ENCODE peak calls at places on chromosome 1, in four cellular contexts. K is kidney, E is SJCRH30, X is suprapubic skin. Z is an unnamed sample.

GRCh38 chr1:71351438-71351837 is 270.6 kb upstream of the ZRANB2 start:
- DNase-seq in E (no peak), K (no peak), X (no peak), Z (no peak)

GRCh38 chr1:99886841-99887240 is 36.7 kb downstream of the AGL start:
- DNase-seq in E (no peak), X (no peak), K (no peak), Z (no peak)

GRCh38 chr1:59107516-59107915 is 189.4 kb upstream of the FGGY start:
- DNase-seq in K (peak; percentile 82), E (no peak), X (peak; percentile 73), Z (no peak)

GRCh38 chr1:32997381-32997891 is 32.8 kb upstream of the RNF19B start:
- DNase-seq in X (no peak), K (no peak), E (no peak), Z (no peak)

GRCh38 chr1:89547563-89548485 is 23.2 kb downstream of the LRRC8B start:
- DNase-seq in E (no peak), X (peak; percentile 63), K (no peak), Z (no peak)

GRCh38 chr1:85297538-85297854 is 21.1 kb upstream of the BCL10 start:
- DNase-seq in E (no peak), X (no peak), K (no peak), Z (no peak)

GRCh38 chr1:193285626-193286025 is 99.2 kb upstream of the B3GALT2 start:
- DNase-seq in X (no peak), E (no peak), K (no peak), Z (no peak)

GRCh38 chr1:95236784-95237575 is 3.0 kb downstream of the RWDD3 start:
- DNase-seq in X (no peak), K (no peak), E (no peak), Z (no peak)

GRCh38 chr1:154698320-154699096 is 90.5 kb upstream of the ADAR start:
- DNase-seq in X (no peak), K (no peak), E (peak; percentile 27), Z (no peak)

GRCh38 chr1:19033926-19034680 is 77.6 kb upstream of the IFFO2 start:
- DNase-seq in E (no peak), X (no peak), K (peak; percentile 69), Z (no peak)

GRCh38 chr1:209748620-209749019 is 7.2 kb upstream of the TRAF3IP3 start:
- DNase-seq in X (no peak), E (no peak), K (no peak), Z (no peak)

GRCh38 chr1:151779852-151780251 is 10.4 kb downstream of the TDRKH start:
- DNase-seq in E (no peak), X (no peak), K (no peak), Z (no peak)

GRCh38 chr1:100362821-100363466 is 10.6 kb downstream of the CDC14A start:
- DNase-seq in E (no peak), K (no peak), X (no peak), Z (peak; percentile 9)

GRCh38 chr1:30172757-30173156 is 550.6 kb downstream of the MATN1 start:
- DNase-seq in E (no peak), K (no peak), X (no peak), Z (no peak)

GRCh38 chr1:221327954-221328353 is 413.9 kb downstream of the DUSP10 start:
- DNase-seq in X (no peak), K (no peak), E (peak; percentile 76), Z (no peak)

GRCh38 chr1:109116286-109116685 is 2.4 kb downstream of the ELAPOR1 start:
- DNase-seq in E (no peak), K (no peak), X (no peak), Z (no peak)

GRCh38 chr1:182113879-182114626 is 52.5 kb upstream of the ZNF648 start:
- DNase-seq in E (peak; percentile 61), X (no peak), K (no peak), Z (no peak)

GRCh38 chr1:31954607-31955283 is 16.6 kb upstream of the PTP4A2 start:
- DNase-seq in X (peak; percentile 93), K (peak; percentile 90), E (peak; percentile 55), Z (no peak)

GRCh38 chr1:90707363-90707710 is 9.8 kb downstream of the BARHL2 start:
- DNase-seq in X (no peak), E (no peak), K (peak; percentile 72), Z (peak; percentile 62)

GRCh38 chr1:206065547-206066143 is 12.7 kb downstream of the RHEX start:
- DNase-seq in X (no peak), K (no peak), E (no peak), Z (no peak)

GRCh38 chr1:207673399-207673798 is 28.5 kb downstream of the CR1L start:
- DNase-seq in X (no peak), E (no peak), K (no peak), Z (no peak)

GRCh38 chr1:222792744-222793143 is 22.1 kb upstream of the DISP1 start:
- DNase-seq in E (peak; percentile 64), K (no peak), X (no peak), Z (no peak)

GRCh38 chr1:62590255-62590969 is 6.9 kb upstream of the ANGPTL3 start:
- DNase-seq in K (no peak), E (no peak), X (no peak), Z (no peak)

GRCh38 chr1:20411196-20411980 is 74.6 kb downstream of the CAMK2N1 start:
- DNase-seq in E (no peak), K (no peak), X (no peak), Z (peak; percentile 22)

GRCh38 chr1:39666772-39667171 is 5.1 kb downstream of the NT5C1A start:
- DNase-seq in E (no peak), X (no peak), K (no peak), Z (no peak)

GRCh38 chr1:151989131-151989868 is 4.4 kb downstream of the S100A10 start:
- DNase-seq in K (peak; percentile 88), X (peak; percentile 92), E (no peak), Z (no peak)

GRCh38 chr1:203480525-203481084 is 5.0 kb downstream of the PRELP start:
- DNase-seq in E (peak; percentile 71), X (peak; percentile 91), K (peak; percentile 83), Z (peak; percentile 54)

GRCh38 chr1:93728480-93729131 is 47.0 kb upstream of the BCAR3 start:
- DNase-seq in K (no peak), X (no peak), E (no peak), Z (no peak)

GRCh38 chr1:101295212-101295611 is 58.4 kb downstream of the S1PR1 start:
- DNase-seq in E (no peak), X (no peak), K (no peak), Z (no peak)

GRCh38 chr1:236395780-236396664 is 1.9 kb downstream of the EDARADD start:
- DNase-seq in E (peak; percentile 17), K (no peak), X (no peak), Z (peak; percentile 21)

GRCh38 chr1:64502924-64503323 is 33.0 kb downstream of the CACHD1 start:
- DNase-seq in K (no peak), X (no peak), E (no peak), Z (no peak)

GRCh38 chr1:182841368-182841988 is 2.3 kb downstream of the DHX9 start:
- DNase-seq in K (no peak), X (no peak), E (peak; percentile 8), Z (no peak)

GRCh38 chr1:226309398-226310122 is 596 bp upstream of the LIN9 start:
- DNase-seq in E (peak; percentile 71), K (peak; percentile 81), X (peak; percentile 67), Z (no peak)

GRCh38 chr1:26337206-26337535 is 16.8 kb downstream of the CRYBG2 start:
- DNase-seq in K (no peak), E (no peak), X (no peak), Z (no peak)

GRCh38 chr1:173603056-173603591 is at the start of gene SLC9C2:
- DNase-seq in E (peak; percentile 4), K (no peak), X (no peak), Z (no peak)
- H3K4me3 ChIP-seq in E (no peak within 1 kb of the TSS), K (peak within 1 kb of the TSS; percentile 47), X (peak within 1 kb of the TSS; percentile 20), Z (no peak within 1 kb of the TSS)

DNA sequence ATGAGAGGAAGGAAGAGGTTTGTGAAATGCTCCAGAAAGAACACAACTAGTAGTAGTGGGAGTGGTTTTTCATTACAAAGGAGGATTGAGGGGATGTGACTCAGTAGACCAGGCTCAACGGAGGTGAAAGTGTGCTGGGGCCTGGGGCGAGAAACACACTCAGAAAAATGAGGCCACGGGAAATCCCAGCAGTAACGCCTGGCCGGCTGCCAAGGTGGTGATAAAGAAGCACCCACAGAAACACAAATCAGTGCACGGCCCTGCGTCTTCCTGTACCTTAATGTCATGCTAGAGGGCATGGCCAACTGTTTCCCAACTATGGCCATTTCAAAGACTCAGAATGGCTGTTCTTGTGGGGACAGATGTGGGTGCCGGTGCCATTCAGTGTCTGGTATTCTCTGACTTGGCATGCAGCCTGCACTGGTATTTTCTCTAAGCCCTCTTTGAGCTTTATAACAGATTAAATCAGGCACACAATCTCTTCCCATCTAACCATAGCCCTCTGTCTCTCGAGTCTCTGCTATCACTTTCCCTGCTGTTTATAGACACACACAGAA is 38.2 kb downstream of the URB2 start:
- DNase-seq in X (no peak), E (peak; percentile 78), K (no peak), Z (no peak)
- H3K27ac ChIP-seq in X (no peak overlapping the region), E (no peak overlapping the region), K (no peak overlapping the region), Z (no peak overlapping the region)

GRCh38 chr1:9442266-9442846 is 96.9 kb upstream of the SLC25A33 start:
- DNase-seq in K (no peak), X (no peak), E (peak; percentile 39), Z (no peak)
- H3K36me3 ChIP-seq in K (no peaks in the 10 kb centered on the region), X (no peaks in the 10 kb centered on the region), E (no peaks in the 10 kb centered on the region), Z (no peaks in the 10 kb centered on the region)

DNA sequence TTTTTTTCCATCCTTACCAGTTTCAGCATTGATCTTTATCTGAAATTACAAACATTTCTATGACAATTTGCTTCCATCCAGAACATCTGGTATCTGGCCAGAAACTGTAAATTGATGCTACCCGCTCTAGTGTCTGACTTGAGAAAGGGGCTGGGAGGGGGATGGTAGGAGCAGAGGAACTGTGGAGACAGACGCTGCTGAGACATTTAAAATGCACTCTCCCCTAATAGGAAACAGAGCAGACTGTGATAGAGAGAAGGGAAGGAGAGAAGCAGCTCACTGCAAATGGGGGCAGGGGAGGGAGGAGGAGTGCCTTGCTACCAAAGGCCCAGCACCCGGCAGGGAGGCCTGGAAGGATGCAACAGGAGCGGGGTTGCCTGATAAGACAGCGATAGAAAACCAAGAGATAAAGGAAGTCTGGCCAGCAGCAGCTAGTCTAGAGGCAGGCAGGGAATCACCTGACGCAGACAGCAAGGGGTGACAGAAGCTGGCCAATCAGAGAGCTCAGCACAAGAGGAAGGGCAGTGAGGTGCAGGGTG is 195.5 kb upstream of the NFIA start:
- DNase-seq in K (no peak), E (no peak), X (no peak), Z (no peak)
- H3K4me3 ChIP-seq in K (no peak overlapping the region), E (no peak overlapping the region), X (no peak overlapping the region), Z (no peak overlapping the region)

DNA sequence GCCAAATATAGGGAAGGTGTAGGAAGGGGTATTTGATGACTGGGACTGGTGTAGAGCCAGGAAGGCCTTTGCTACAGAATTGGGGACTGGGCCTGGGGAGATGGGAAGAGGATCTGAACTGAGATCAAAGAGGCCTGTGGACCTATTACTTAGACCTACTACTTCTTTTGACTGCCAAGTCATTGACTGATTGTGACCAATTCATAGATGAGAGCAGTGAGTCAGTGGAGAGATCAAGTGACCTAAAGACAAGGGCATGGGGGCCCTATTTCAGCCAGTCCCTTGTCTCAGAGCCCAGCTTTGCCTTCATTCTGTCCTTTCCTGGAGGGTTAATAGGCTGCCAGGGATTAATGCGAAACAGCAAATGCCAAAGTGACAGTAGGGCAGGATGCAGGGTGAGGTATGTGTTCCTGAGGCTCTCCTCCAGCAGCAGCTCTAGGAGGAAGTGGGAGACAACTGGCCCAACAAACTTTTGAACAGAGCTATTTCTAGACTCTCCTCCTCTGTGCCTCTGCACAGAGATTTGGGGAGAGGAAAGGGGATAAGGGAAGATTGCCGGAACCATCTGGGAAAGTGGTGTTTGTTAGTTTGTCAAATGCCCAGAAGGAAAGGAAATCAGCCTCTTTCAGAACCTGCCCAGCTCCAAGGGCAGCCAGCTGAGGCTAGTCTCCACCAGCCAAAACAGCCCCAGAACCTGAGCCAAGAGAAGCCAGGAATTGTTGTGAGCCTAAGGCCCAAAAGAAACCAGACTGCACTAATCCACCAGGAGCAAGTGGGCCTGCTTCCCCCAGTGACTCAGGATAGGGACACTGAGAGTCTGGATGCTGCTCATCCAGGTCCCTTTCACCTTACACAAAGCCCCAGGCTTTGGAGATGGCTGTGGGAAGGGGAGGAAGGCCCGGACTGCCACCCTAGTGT is 4.9 kb upstream of the S100A3 start:
- DNase-seq in K (peak; percentile 53), E (no peak), X (no peak), Z (no peak)
- H3K27ac ChIP-seq in K (peak overlapping the region; percentile 83), E (no peak overlapping the region), X (peak overlapping the region; percentile 25), Z (no peak overlapping the region)

Z was measured in WERI-Rb-1.